ENCODE peak calls at places on chromosomes 4 and X, in ten cellular contexts. J, L, T, K, V, M, C, E, P and Q are unnamed samples.

GRCh38 chr4:168480991-168481588 is 798 bp upstream of the DDX60L start:
- DNase-seq in J (no peak), L (peak), T (peak), K (no peak), V (peak), M (no peak), C (peak), E (peak), P (peak), Q (peak)

GRCh38 chr4:107318078-107318477 is 282.0 kb upstream of the DKK2 start:
- DNase-seq in J (no peak), L (no peak), T (no peak), K (no peak), V (no peak), M (no peak), C (no peak), E (no peak), P (no peak), Q (no peak)

GRCh38 chrX:21479695-21480280 is 105.6 kb downstream of the CNKSR2 start:
- DNase-seq in J (no peak), L (no peak), T (peak), K (no peak), V (peak), M (no peak), C (no peak), E (no peak), P (peak), Q (no peak)

GRCh38 chr4:91127891-91128290 is 1000.7 kb downstream of the CCSER1 start:
- DNase-seq in J (no peak), L (no peak), T (no peak), K (no peak), V (no peak), M (no peak), C (no peak), E (no peak), P (no peak), Q (no peak)

GRCh38 chr4:10622728-10623127 is 61.8 kb downstream of the CLNK start:
- DNase-seq in J (no peak), L (no peak), T (peak), K (no peak), V (peak), M (no peak), C (no peak), E (no peak), P (peak), Q (no peak)

GRCh38 chrX:2848806-2849420 is 20.2 kb downstream of the GYG2 start:
- DNase-seq in J (no peak), L (no peak), T (no peak), K (no peak), V (peak), M (no peak), C (no peak), E (no peak), P (peak), Q (no peak)

GRCh38 chr4:153485860-153486259 is 19.7 kb downstream of the TMEM131L start:
- DNase-seq in J (no peak), L (no peak), T (no peak), K (no peak), V (no peak), M (no peak), C (no peak), E (no peak), P (no peak), Q (no peak)

GRCh38 chr4:33715996-33716395 is 2528.3 kb downstream of the ARAP2 start:
- DNase-seq in J (no peak), L (no peak), T (no peak), K (no peak), V (no peak), M (no peak), C (no peak), E (no peak), P (no peak), Q (no peak)

GRCh38 chr4:27360651-27361347 is 500.2 kb downstream of the STIM2 start:
- DNase-seq in J (no peak), L (no peak), T (no peak), K (no peak), V (no peak), M (peak), C (no peak), E (no peak), P (no peak), Q (no peak)

GRCh38 chr4:42720514-42720913 is 63.6 kb upstream of the ATP8A1 start:
- DNase-seq in J (no peak), L (no peak), T (no peak), K (no peak), V (no peak), M (no peak), C (no peak), E (no peak), P (no peak), Q (no peak)

GRCh38 chr4:80614319-80614718 is 278.8 kb downstream of the CFAP299 start:
- DNase-seq in J (no peak), L (no peak), T (no peak), K (no peak), V (no peak), M (no peak), C (no peak), E (no peak), P (no peak), Q (no peak)

GRCh38 chrX:133726642-133727041 is 258.8 kb downstream of the GPC3 start:
- DNase-seq in J (no peak), L (no peak), T (no peak), K (no peak), V (peak), M (no peak), C (no peak), E (no peak), P (no peak), Q (no peak)

GRCh38 chr4:8477095-8477635 is 36.6 kb downstream of the TRMT44 start:
- DNase-seq in J (no peak), L (no peak), T (no peak), K (no peak), V (no peak), M (no peak), C (no peak), E (no peak), P (no peak), Q (no peak)
- TF ChIP-seq POLR2A in J (no peak), L (no peak), T (no peak), K (no peak), V (no peak), M (no peak), C (no peak), E (no peak), P (no peak), Q (no peak)

GRCh38 chr4:101141230-101141629 is 206.1 kb downstream of the PPP3CA start:
- DNase-seq in J (no peak), L (no peak), T (no peak), K (no peak), V (no peak), M (no peak), C (no peak), E (no peak), P (peak), Q (no peak)
- TF ChIP-seq CTCF in J (no peak), L (no peak), T (no peak), K (no peak), V (no peak), M (no peak), C (no peak), E (no peak), P (no peak), Q (no peak)

GRCh38 chr4:2830632-2831610 is 12.7 kb upstream of the ADD1 start:
- DNase-seq in J (no peak), L (peak), T (no peak), K (peak), V (no peak), M (no peak), C (no peak), E (peak), P (no peak), Q (peak)

GRCh38 chr4:2831611-2832308 is 11.9 kb upstream of the ADD1 start:
- DNase-seq in J (no peak), L (peak), T (no peak), K (peak), V (no peak), M (peak), C (no peak), E (peak), P (no peak), Q (peak)

GRCh38 chr4:2833671-2834000 is 10.0 kb upstream of the ADD1 start:
- DNase-seq in J (no peak), L (peak), T (no peak), K (peak), V (no peak), M (no peak), C (no peak), E (no peak), P (no peak), Q (no peak)

GRCh38 chr4:2832981-2833670 is 10.5 kb upstream of the ADD1 start:
- DNase-seq in J (no peak), L (peak), T (no peak), K (peak), V (no peak), M (no peak), C (no peak), E (no peak), P (no peak), Q (peak)

GRCh38 chr4:2832309-2832980 is 11.2 kb upstream of the ADD1 start:
- DNase-seq in J (no peak), L (peak), T (no peak), K (no peak), V (no peak), M (no peak), C (no peak), E (peak), P (no peak), Q (peak)
- TF ChIP-seq POLR2A in J (no peak), L (no peak), T (no peak), K (no peak), V (no peak), M (no peak), C (no peak), E (no peak), P (no peak), Q (no peak)

GRCh38 chr4:138555584-138555983 is 313.4 kb upstream of the SLC7A11 start:
- DNase-seq in J (no peak), L (no peak), T (no peak), K (no peak), V (peak), M (no peak), C (peak), E (no peak), P (peak), Q (peak)
- TF ChIP-seq CTCF in J (no peak), L (no peak), T (peak), K (no peak), V (no peak), M (peak), C (peak), E (no peak), P (peak), Q (peak)

GRCh38 chr4:140018931-140019618 is 134.9 kb downstream of the MAML3 start:
- DNase-seq in J (no peak), L (no peak), T (no peak), K (no peak), V (peak), M (no peak), C (no peak), E (no peak), P (peak), Q (no peak)

GRCh38 chr4:140025470-140025869 is 128.5 kb downstream of the MAML3 start:
- DNase-seq in J (no peak), L (no peak), T (no peak), K (no peak), V (no peak), M (no peak), C (no peak), E (no peak), P (no peak), Q (no peak)

GRCh38 chr4:140019619-140020367 is 134.2 kb downstream of the MAML3 start:
- DNase-seq in J (no peak), L (no peak), T (no peak), K (no peak), V (peak), M (no peak), C (no peak), E (no peak), P (no peak), Q (no peak)

GRCh38 chr4:140020457-140021361 is 133.3 kb downstream of the MAML3 start:
- DNase-seq in J (no peak), L (no peak), T (no peak), K (no peak), V (peak), M (no peak), C (no peak), E (no peak), P (no peak), Q (no peak)
- TF ChIP-seq POLR2A in J (no peak), L (no peak), T (no peak), K (no peak), V (no peak), M (no peak), C (no peak), E (no peak), P (no peak), Q (no peak)

GRCh38 chr4:100907465-100908454 is 389.9 kb upstream of the EMCN start:
- DNase-seq in J (no peak), L (no peak), T (peak), K (no peak), V (peak), M (no peak), C (no peak), E (no peak), P (no peak), Q (no peak)
- TF ChIP-seq CTCF in J (no peak), L (peak), T (peak), K (no peak), V (peak), M (peak), C (no peak), E (peak), P (no peak), Q (peak)

DNA sequence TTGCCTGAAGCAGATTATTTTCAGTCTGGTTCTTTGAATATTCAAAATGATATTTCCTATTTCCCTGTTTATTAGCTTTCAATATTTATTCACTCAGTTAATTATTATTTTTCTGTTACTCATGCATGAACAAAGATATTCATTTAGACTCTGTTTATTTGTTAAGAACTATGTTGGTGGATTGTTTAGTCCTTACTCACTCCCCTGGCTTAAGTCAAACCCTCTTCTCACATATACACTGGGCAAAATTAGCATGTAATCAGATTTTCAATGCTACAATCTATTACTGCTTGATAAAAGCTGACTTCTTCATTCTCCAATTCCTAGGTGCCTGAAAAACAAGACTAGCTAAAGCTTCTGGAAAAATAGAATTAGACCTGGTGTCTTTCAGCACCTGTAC is 335.8 kb downstream of the FAT4 start:
- DNase-seq in J (no peak), L (no peak), T (no peak), K (no peak), V (no peak), M (no peak), C (no peak), E (no peak), P (no peak), Q (no peak)
- TF ChIP-seq POLR2A in J (no peak), L (no peak), T (no peak), K (no peak), V (no peak), M (no peak), C (no peak), E (no peak), P (no peak), Q (no peak)

GRCh38 chr4:146175541-146176453 is at the start of gene LSM6:
- DNase-seq in J (peak), L (peak), T (peak), K (peak), V (peak), M (peak), C (peak), E (peak), P (peak), Q (peak)
- TF ChIP-seq CTCF in J (no peak), L (no peak), T (peak), K (no peak), V (no peak), M (peak), C (no peak), E (peak), P (no peak), Q (no peak)

GRCh38 chr4:95549246-95550138 is 719 bp upstream of the UNC5C start:
- DNase-seq in J (no peak), L (peak), T (peak), K (peak), V (peak), M (peak), C (no peak), E (peak), P (peak), Q (peak)

GRCh38 chr4:95546866-95547707 is 1.7 kb downstream of the UNC5C start:
- DNase-seq in J (no peak), L (no peak), T (no peak), K (no peak), V (no peak), M (no peak), C (no peak), E (peak), P (no peak), Q (no peak)

GRCh38 chr4:95550566-95550965 is 1.8 kb upstream of the UNC5C start:
- DNase-seq in J (no peak), L (no peak), T (no peak), K (no peak), V (no peak), M (no peak), C (no peak), E (no peak), P (no peak), Q (no peak)

GRCh38 chr4:95547708-95548471 is 883 bp downstream of the UNC5C start:
- DNase-seq in J (no peak), L (peak), T (peak), K (no peak), V (no peak), M (no peak), C (no peak), E (peak), P (peak), Q (no peak)

DNA sequence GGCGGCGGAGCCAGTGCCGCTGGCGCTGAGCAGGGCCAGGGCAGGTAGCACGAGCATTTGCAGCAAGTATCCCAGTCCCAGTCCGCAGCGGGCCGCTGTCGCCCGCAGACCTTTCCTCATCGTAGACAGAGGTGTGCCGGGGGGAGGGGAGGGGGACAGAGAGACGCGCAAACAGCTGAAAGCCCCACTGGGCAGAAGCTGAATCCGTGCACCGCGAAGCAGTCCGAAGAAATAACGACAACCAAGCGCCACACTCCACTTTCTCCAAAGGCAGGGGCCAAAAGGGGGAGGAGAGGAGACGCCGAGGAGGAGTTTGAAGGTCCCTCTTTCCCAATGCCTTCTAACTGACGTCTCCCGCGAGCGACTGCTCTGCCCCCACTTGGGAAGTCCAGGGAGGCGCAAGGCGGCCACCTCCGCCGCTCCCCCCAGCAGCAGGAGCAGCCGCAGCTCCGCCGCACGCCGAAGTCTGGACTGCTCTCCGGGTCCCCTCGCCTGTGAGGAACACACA is at the start of gene UNC5C:
- DNase-seq in J (no peak), L (peak), T (peak), K (peak), V (peak), M (peak), C (no peak), E (peak), P (peak), Q (peak)
- TF ChIP-seq POLR2A in J (no peak), L (peak), T (no peak), K (no peak), V (no peak), M (no peak), C (no peak), E (peak), P (no peak), Q (no peak)